ENCODE peak calls at places on chromosomes 1 and 21, in eight cellular contexts. X is H9, O is body of pancreas, G is neural progenitor cell, L is SJSA1, V is PC-3, H is adipocyte, J is prostate gland. F is an unnamed sample. For H3K4me1, the result is how much of the 10 kb centered on the place peaks cover.

GRCh38 chr1:10761503-10762152 is 34.8 kb downstream of the CASZ1 start:
- DNase-seq in X (no peak), O (peak), G (no peak), L (no peak), V (peak), H (no peak), J (peak), F (peak)

GRCh38 chr21:23217597-23217996 is 2219.4 kb downstream of the NCAM2 start:
- DNase-seq in X (no peak), O (no peak), G (no peak), L (no peak), V (peak), H (no peak), J (no peak), F (no peak)

GRCh38 chr1:192610114-192610958 is 25.6 kb upstream of the RGS13 start:
- DNase-seq in X (no peak), O (no peak), G (no peak), L (no peak), V (peak), H (peak), J (no peak), F (no peak)

GRCh38 chr1:205569411-205570172 is 62.2 kb downstream of the ELK4 start:
- DNase-seq in X (no peak), O (no peak), G (no peak), L (no peak), V (peak), H (no peak), J (no peak), F (no peak)

GRCh38 chr1:5271264-5271663 is 616.9 kb downstream of the AJAP1 start:
- DNase-seq in X (no peak), O (peak), G (no peak), L (no peak), V (no peak), H (no peak), J (no peak), F (no peak)

GRCh38 chr1:162385280-162385623 is 3.7 kb downstream of the C1orf226 start:
- DNase-seq in X (no peak), O (no peak), G (no peak), L (no peak), V (no peak), H (no peak), J (no peak), F (no peak)

GRCh38 chr1:212727386-212728181 is 27.9 kb upstream of the BATF3 start:
- DNase-seq in X (no peak), O (no peak), G (no peak), L (peak), V (no peak), H (no peak), J (no peak), F (no peak)

GRCh38 chr1:115189814-115190541 is 100.7 kb upstream of the TSPAN2 start:
- DNase-seq in X (no peak), O (no peak), G (no peak), L (peak), V (peak), H (peak), J (no peak), F (no peak)

GRCh38 chr1:50508040-50508586 is 84.9 kb upstream of the DMRTA2 start:
- DNase-seq in X (no peak), O (no peak), G (no peak), L (no peak), V (no peak), H (no peak), J (no peak), F (no peak)

GRCh38 chr1:204283711-204284651 is 70.2 kb upstream of the GOLT1A start:
- DNase-seq in X (no peak), O (peak), G (peak), L (no peak), V (no peak), H (no peak), J (no peak), F (no peak)

GRCh38 chr1:242432491-242433095 is 91.9 kb downstream of the PLD5 start:
- DNase-seq in X (no peak), O (no peak), G (no peak), L (no peak), V (no peak), H (no peak), J (no peak), F (no peak)

GRCh38 chr1:89552481-89553194 is 28.0 kb downstream of the LRRC8B start:
- DNase-seq in X (no peak), O (peak), G (no peak), L (no peak), V (no peak), H (peak), J (peak), F (no peak)

GRCh38 chr21:26800455-26801454 is 44.5 kb downstream of the ADAMTS1 start:
- DNase-seq in X (no peak), O (no peak), G (no peak), L (peak), V (no peak), H (peak), J (no peak), F (no peak)

GRCh38 chr21:39935716-39936115 is 68.5 kb downstream of the PCP4 start:
- DNase-seq in X (no peak), O (no peak), G (no peak), L (no peak), V (no peak), H (no peak), J (no peak), F (no peak)

GRCh38 chr1:28056129-28056925 is 32.1 kb downstream of the EYA3 start:
- DNase-seq in X (no peak), O (no peak), G (no peak), L (no peak), V (no peak), H (no peak), J (no peak), F (no peak)

GRCh38 chr1:16151200-16151708 is 4.6 kb downstream of the EPHA2 start:
- DNase-seq in X (no peak), O (no peak), G (peak), L (no peak), V (no peak), H (peak), J (no peak), F (no peak)

GRCh38 chr1:222987616-222988015 is 155.4 kb downstream of the TLR5 start:
- DNase-seq in X (no peak), O (no peak), G (no peak), L (no peak), V (no peak), H (no peak), J (no peak), F (no peak)

GRCh38 chr1:169682077-169682476 is 29.3 kb downstream of the SELL start:
- DNase-seq in X (no peak), O (no peak), G (no peak), L (no peak), V (no peak), H (no peak), J (no peak), F (no peak)

GRCh38 chr1:19670787-19671186 is 6.1 kb downstream of the HTR6 start:
- DNase-seq in X (no peak), O (no peak), G (no peak), L (no peak), V (no peak), H (no peak), J (no peak), F (no peak)

GRCh38 chr1:176603696-176604095 is 140.7 kb downstream of the PAPPA2 start:
- DNase-seq in X (no peak), O (no peak), G (no peak), L (no peak), V (no peak), H (no peak), J (no peak), F (no peak)

GRCh38 chr1:59696421-59697115 is 118.2 kb upstream of the HOOK1 start:
- DNase-seq in X (no peak), O (no peak), G (no peak), L (no peak), V (no peak), H (no peak), J (no peak), F (no peak)

GRCh38 chr1:64172458-64172983 is 30.9 kb upstream of the UBE2U start:
- DNase-seq in X (no peak), O (no peak), G (no peak), L (peak), V (peak), H (peak), J (no peak), F (no peak)

GRCh38 chr1:199403421-199404116 is 623.9 kb upstream of the NR5A2 start:
- DNase-seq in X (no peak), O (no peak), G (no peak), L (no peak), V (no peak), H (peak), J (no peak), F (no peak)

GRCh38 chr1:218402771-218403110 is 57.6 kb downstream of the TGFB2 start:
- DNase-seq in X (no peak), O (no peak), G (no peak), L (no peak), V (no peak), H (no peak), J (no peak), F (no peak)

GRCh38 chr1:235021321-235021720 is 107.3 kb downstream of the TOMM20 start:
- DNase-seq in X (no peak), O (no peak), G (no peak), L (no peak), V (no peak), H (no peak), J (no peak), F (no peak)

GRCh38 chr1:232950919-232951579 is 638 bp downstream of the NTPCR start:
- DNase-seq in X (peak), O (peak), G (peak), L (no peak), V (peak), H (peak), J (peak), F (no peak)

GRCh38 chr1:234047113-234047512 is 142.6 kb downstream of the SLC35F3 start:
- DNase-seq in X (no peak), O (no peak), G (peak), L (no peak), V (peak), H (no peak), J (no peak), F (no peak)

GRCh38 chr1:109472779-109473178 is 6.4 kb downstream of the SYPL2 start:
- DNase-seq in X (no peak), O (no peak), G (no peak), L (no peak), V (no peak), H (no peak), J (no peak), F (no peak)

GRCh38 chr1:111099289-111099688 is 40.6 kb downstream of the DRAM2 start:
- DNase-seq in X (no peak), O (no peak), G (no peak), L (no peak), V (no peak), H (no peak), J (no peak), F (no peak)

GRCh38 chr1:81693316-81693715 is 107.4 kb upstream of the ADGRL2 start:
- DNase-seq in X (no peak), O (no peak), G (no peak), L (no peak), V (peak), H (no peak), J (no peak), F (no peak)

GRCh38 chr1:240242601-240243144 is 151.0 kb downstream of the FMN2 start:
- DNase-seq in X (no peak), O (no peak), G (no peak), L (peak), V (peak), H (peak), J (no peak), F (no peak)

GRCh38 chr1:90719321-90720136 is 2.4 kb upstream of the BARHL2 start:
- DNase-seq in X (peak), O (no peak), G (peak), L (no peak), V (no peak), H (no peak), J (no peak), F (no peak)

GRCh38 chr1:201634261-201634660 is 95.3 kb downstream of the NAV1 start:
- DNase-seq in X (no peak), O (no peak), G (no peak), L (no peak), V (no peak), H (no peak), J (no peak), F (no peak)

GRCh38 chr1:201631037-201631436 is 92.1 kb downstream of the NAV1 start:
- DNase-seq in X (no peak), O (no peak), G (no peak), L (no peak), V (no peak), H (no peak), J (no peak), F (no peak)

GRCh38 chr1:201632364-201632952 is 93.5 kb downstream of the NAV1 start:
- DNase-seq in X (no peak), O (no peak), G (no peak), L (no peak), V (no peak), H (no peak), J (no peak), F (no peak)

GRCh38 chr1:201633811-201634210 is 94.9 kb downstream of the NAV1 start:
- DNase-seq in X (no peak), O (no peak), G (peak), L (no peak), V (no peak), H (no peak), J (no peak), F (no peak)

DNA sequence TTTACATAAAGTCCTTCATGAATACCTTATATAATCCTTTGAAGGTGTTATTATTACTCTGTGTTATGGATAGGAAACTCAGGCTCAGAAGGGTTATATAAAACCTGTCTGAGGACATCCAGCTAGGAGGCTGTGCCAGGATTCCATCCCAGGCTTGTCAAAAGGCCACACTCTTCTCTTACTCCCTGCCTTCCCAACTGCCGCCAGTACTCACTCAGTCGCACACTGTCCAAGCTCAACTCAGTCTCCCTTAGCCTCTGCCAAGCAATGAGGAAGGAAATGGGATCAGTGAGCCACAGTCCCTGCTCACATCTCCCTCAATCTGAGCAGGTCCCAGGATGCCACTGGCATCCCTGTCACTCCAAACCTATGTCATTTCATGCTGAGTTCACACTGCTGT is 94.4 kb downstream of the NAV1 start:
- DNase-seq in X (no peak), O (no peak), G (no peak), L (no peak), V (no peak), H (no peak), J (no peak), F (no peak)
- H3K4me1 ChIP-seq in X (under half), O (under half), G (under half), L (under half), V (under half), H (under half), J (under half), F (half or more)

GRCh38 chr1:151713874-151714273 is 2.7 kb downstream of the CELF3 start:
- DNase-seq in X (no peak), O (no peak), G (no peak), L (no peak), V (no peak), H (no peak), J (peak), F (no peak)
- H3K4me1 ChIP-seq in X (under half), O (under half), G (under half), L (under half), V (under half), H (under half), J (under half), F (under half)

GRCh38 chr1:41481109-41481775 is 3.2 kb downstream of the EDN2 start:
- DNase-seq in X (no peak), O (peak), G (no peak), L (no peak), V (no peak), H (no peak), J (no peak), F (peak)
- H3K4me1 ChIP-seq in X (under half), O (half or more), G (under half), L (under half), V (under half), H (under half), J (under half), F (half or more)

DNA sequence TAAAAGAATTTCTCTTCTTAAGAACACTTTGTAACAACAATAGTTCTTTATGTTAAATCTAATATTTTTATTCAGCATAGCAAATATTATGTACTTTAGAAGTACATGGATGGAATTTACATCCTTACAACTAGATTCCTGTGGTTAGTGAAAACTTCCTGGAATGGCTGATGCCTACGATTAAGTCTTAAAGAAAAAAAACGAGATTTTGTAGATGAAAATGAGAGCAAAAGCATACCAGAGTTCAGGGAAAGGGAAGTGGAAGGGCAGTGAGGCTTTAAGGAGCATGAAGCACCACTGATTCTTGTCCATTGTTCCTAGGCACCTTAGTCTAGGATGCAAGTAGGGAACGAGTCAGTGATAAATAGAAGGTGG is 26.7 kb downstream of the CFH start:
- DNase-seq in X (no peak), O (no peak), G (no peak), L (peak), V (peak), H (peak), J (no peak), F (no peak)
- H3K4me1 ChIP-seq in X (under half), O (under half), G (under half), L (under half), V (under half), H (under half), J (under half), F (under half)

GRCh38 chr1:66237722-66238479 is 296.1 kb upstream of the SGIP1 start:
- DNase-seq in X (no peak), O (no peak), G (no peak), L (no peak), V (no peak), H (peak), J (peak), F (no peak)

GRCh38 chr1:66243548-66244130 is 290.3 kb upstream of the SGIP1 start:
- DNase-seq in X (no peak), O (no peak), G (no peak), L (no peak), V (no peak), H (no peak), J (no peak), F (no peak)

GRCh38 chr1:66240491-66241484 is 293.2 kb upstream of the SGIP1 start:
- DNase-seq in X (no peak), O (no peak), G (no peak), L (no peak), V (no peak), H (no peak), J (no peak), F (no peak)

GRCh38 chr1:66242646-66243547 is 291.1 kb upstream of the SGIP1 start:
- DNase-seq in X (peak), O (peak), G (peak), L (peak), V (peak), H (peak), J (peak), F (peak)

DNA sequence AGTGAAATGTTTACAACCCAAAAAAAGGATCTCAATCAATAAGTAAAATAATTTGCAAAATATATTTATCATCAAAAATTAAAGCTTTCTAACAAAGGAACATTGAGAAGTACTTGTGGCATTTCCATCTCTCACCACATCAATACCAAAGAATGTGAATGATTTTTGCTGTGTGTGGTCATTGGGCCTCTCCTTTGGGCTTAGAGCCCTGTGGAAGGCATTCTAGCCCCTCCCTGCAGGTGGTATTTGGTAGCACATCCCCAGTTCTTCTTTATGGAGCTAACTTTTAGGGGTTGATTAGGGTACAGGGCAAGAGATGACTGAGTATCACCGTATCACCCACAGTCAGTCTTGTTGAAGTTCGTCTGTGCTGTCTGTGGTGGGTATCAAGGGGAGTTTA is 294.1 kb upstream of the SGIP1 start:
- DNase-seq in X (peak), O (no peak), G (peak), L (no peak), V (no peak), H (no peak), J (no peak), F (no peak)
- H3K4me1 ChIP-seq in X (under half), O (under half), G (under half), L (under half), V (under half), H (under half), J (under half), F (under half)

GRCh38 chr1:29439615-29440014 is 203.3 kb downstream of the PTPRU start:
- DNase-seq in X (peak), O (no peak), G (no peak), L (no peak), V (no peak), H (no peak), J (no peak), F (no peak)

GRCh38 chr1:29433830-29434229 is 197.5 kb downstream of the PTPRU start:
- DNase-seq in X (no peak), O (no peak), G (no peak), L (no peak), V (no peak), H (no peak), J (no peak), F (no peak)

GRCh38 chr1:29438991-29439390 is 202.7 kb downstream of the PTPRU start:
- DNase-seq in X (no peak), O (no peak), G (no peak), L (no peak), V (no peak), H (no peak), J (no peak), F (no peak)

GRCh38 chr1:29437946-29438345 is 201.6 kb downstream of the PTPRU start:
- DNase-seq in X (no peak), O (no peak), G (peak), L (no peak), V (no peak), H (no peak), J (no peak), F (no peak)

DNA sequence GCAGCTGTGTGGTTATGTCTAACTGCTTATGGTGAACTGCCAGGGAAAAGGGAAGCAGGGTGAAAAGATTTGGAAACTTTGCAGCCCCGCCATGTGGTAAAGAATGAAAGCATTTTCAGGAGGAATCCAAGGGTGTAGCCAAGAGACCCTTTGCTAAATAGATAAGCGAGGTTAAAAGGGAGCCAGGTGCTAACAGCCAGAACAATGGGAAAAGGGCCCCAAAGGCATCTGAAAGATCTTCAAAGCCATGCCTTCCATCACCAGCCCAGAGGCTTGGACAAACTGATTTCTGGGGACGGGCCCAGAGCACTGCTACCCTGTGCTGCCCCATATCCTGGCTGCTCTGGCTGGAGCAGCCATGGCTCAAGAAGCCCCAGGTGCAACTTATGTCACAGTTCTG is 200.1 kb downstream of the PTPRU start:
- DNase-seq in X (no peak), O (no peak), G (no peak), L (no peak), V (no peak), H (no peak), J (no peak), F (no peak)
- H3K4me1 ChIP-seq in X (under half), O (under half), G (under half), L (under half), V (under half), H (under half), J (under half), F (under half)

F was measured in lower lobe of right lung.